ENCODE peak calls at places on chromosomes 5 and 9, in five cellular contexts. One of them, this sample, is unnamed.

GRCh38 chr5:83714780-83715179 is 5.9 kb downstream of the HAPLN1 start:
- DNase-seq in nucleus accumbens: no peak
- DNase-seq in upper lobe of left lung: no peak
- DNase-seq in transverse colon: no peak
- DNase-seq in C1 segment of cervical spinal cord: no peak
- DNase-seq in this sample: no peak

GRCh38 chr5:112869948-112870347 is 8.9 kb downstream of the SRP19 start:
- DNase-seq in nucleus accumbens: no peak
- DNase-seq in upper lobe of left lung: no peak
- DNase-seq in transverse colon: no peak
- DNase-seq in C1 segment of cervical spinal cord: no peak
- DNase-seq in this sample: no peak

GRCh38 chr9:28976250-28976649 is 1403.0 kb upstream of the C9orf72 start:
- DNase-seq in nucleus accumbens: no peak
- DNase-seq in upper lobe of left lung: no peak
- DNase-seq in transverse colon: no peak
- DNase-seq in C1 segment of cervical spinal cord: no peak
- DNase-seq in this sample: no peak

GRCh38 chr5:150376799-150377771 is 19.6 kb downstream of the TCOF1 start:
- DNase-seq in nucleus accumbens: no peak
- DNase-seq in upper lobe of left lung: no peak
- DNase-seq in transverse colon: no peak
- DNase-seq in C1 segment of cervical spinal cord: no peak
- DNase-seq in this sample: no peak

GRCh38 chr5:72013741-72014703 is 93.3 kb upstream of the MAP1B start:
- DNase-seq in nucleus accumbens: peak
- DNase-seq in upper lobe of left lung: no peak
- DNase-seq in transverse colon: no peak
- DNase-seq in C1 segment of cervical spinal cord: no peak
- DNase-seq in this sample: no peak

GRCh38 chr9:72897069-72897649 is 55.7 kb downstream of the ALDH1A1 start:
- DNase-seq in nucleus accumbens: no peak
- DNase-seq in upper lobe of left lung: no peak
- DNase-seq in transverse colon: no peak
- DNase-seq in C1 segment of cervical spinal cord: no peak
- DNase-seq in this sample: no peak

GRCh38 chr9:942805-943580 is 33.5 kb upstream of the DMRT3 start:
- DNase-seq in nucleus accumbens: no peak
- DNase-seq in upper lobe of left lung: no peak
- DNase-seq in transverse colon: no peak
- DNase-seq in C1 segment of cervical spinal cord: no peak
- DNase-seq in this sample: no peak

GRCh38 chr9:34653131-34653530 is 1.1 kb downstream of the IL11RA start:
- DNase-seq in nucleus accumbens: no peak
- DNase-seq in upper lobe of left lung: no peak
- DNase-seq in transverse colon: no peak
- DNase-seq in C1 segment of cervical spinal cord: no peak
- DNase-seq in this sample: no peak

GRCh38 chr5:121257621-121258020 is 594.1 kb upstream of the FTMT start:
- DNase-seq in nucleus accumbens: no peak
- DNase-seq in upper lobe of left lung: no peak
- DNase-seq in transverse colon: no peak
- DNase-seq in C1 segment of cervical spinal cord: no peak
- DNase-seq in this sample: no peak

GRCh38 chr5:79407591-79407990 is 106.3 kb downstream of the HOMER1 start:
- DNase-seq in nucleus accumbens: no peak
- DNase-seq in upper lobe of left lung: no peak
- DNase-seq in transverse colon: no peak
- DNase-seq in C1 segment of cervical spinal cord: no peak
- DNase-seq in this sample: no peak

GRCh38 chr5:179241175-179241574 is 104.1 kb downstream of the ADAMTS2 start:
- DNase-seq in nucleus accumbens: no peak
- DNase-seq in upper lobe of left lung: peak
- DNase-seq in transverse colon: peak
- DNase-seq in C1 segment of cervical spinal cord: no peak
- DNase-seq in this sample: no peak

GRCh38 chr5:98930972-98931762 is 2.4 kb upstream of the CHD1 start:
- DNase-seq in nucleus accumbens: no peak
- DNase-seq in upper lobe of left lung: no peak
- DNase-seq in transverse colon: no peak
- DNase-seq in C1 segment of cervical spinal cord: no peak
- DNase-seq in this sample: no peak

GRCh38 chr5:133993152-133993548 is 11.6 kb downstream of the VDAC1 start:
- DNase-seq in nucleus accumbens: no peak
- DNase-seq in upper lobe of left lung: no peak
- DNase-seq in transverse colon: no peak
- DNase-seq in C1 segment of cervical spinal cord: no peak
- DNase-seq in this sample: no peak

GRCh38 chr5:146848133-146848532 is 30.4 kb downstream of the PPP2R2B start:
- DNase-seq in nucleus accumbens: no peak
- DNase-seq in upper lobe of left lung: no peak
- DNase-seq in transverse colon: no peak
- DNase-seq in C1 segment of cervical spinal cord: no peak
- DNase-seq in this sample: no peak

GRCh38 chr9:4375424-4376195 is 75.7 kb upstream of the GLIS3 start:
- DNase-seq in nucleus accumbens: no peak
- DNase-seq in upper lobe of left lung: no peak
- DNase-seq in transverse colon: no peak
- DNase-seq in C1 segment of cervical spinal cord: no peak
- DNase-seq in this sample: no peak

GRCh38 chr5:68053202-68053601 is 162.4 kb upstream of the PIK3R1 start:
- DNase-seq in nucleus accumbens: no peak
- DNase-seq in upper lobe of left lung: no peak
- DNase-seq in transverse colon: no peak
- DNase-seq in C1 segment of cervical spinal cord: no peak
- DNase-seq in this sample: no peak

This sample was measured in pancreas.